ENCODE peak calls at places on chromosomes 7 and 10, in eight cellular contexts. U is MM.1S, L is HCT116, G is hepatocyte, Q is GM23338, A is neural progenitor cell, W is PC-3, J is SK-N-SH. D is an unnamed sample.

GRCh38 chr10:88991161-88991899 is 732 bp downstream of the FAS start:
- DNase-seq in U (peak; percentile 68), L (peak; percentile 35), G (peak; percentile 64), Q (peak; percentile 74), A (peak; percentile 82), W (peak; percentile 61), J (peak; percentile 74), D (peak; percentile 64)

GRCh38 chr10:129853236-129853946 is 110.7 kb downstream of the EBF3 start:
- DNase-seq in U (no peak), L (no peak), G (peak; percentile 64), Q (no peak), A (no peak), W (peak; percentile 19), J (peak; percentile 48), D (no peak)

GRCh38 chr7:136294977-136295376 is 317.8 kb upstream of the MTPN start:
- DNase-seq in U (peak; percentile 41), L (no peak), G (no peak), Q (peak; percentile 11), A (no peak), W (peak; percentile 20), J (no peak), D (peak; percentile 60)

GRCh38 chr10:13559124-13559700 is 27.6 kb upstream of the PRPF18 start:
- DNase-seq in U (no peak), L (no peak), G (no peak), Q (no peak), A (no peak), W (peak; percentile 47), J (no peak), D (no peak)

GRCh38 chr7:20407585-20408466 is 77.1 kb downstream of the ITGB8 start:
- DNase-seq in U (no peak), L (no peak), G (no peak), Q (no peak), A (peak; percentile 34), W (peak; percentile 84), J (no peak), D (no peak)

GRCh38 chr10:86630079-86630478 is 24.3 kb upstream of the OPN4 start:
- DNase-seq in U (no peak), L (no peak), G (no peak), Q (no peak), A (no peak), W (no peak), J (no peak), D (no peak)

GRCh38 chr7:97187067-97187466 is 69.6 kb downstream of the SDHAF3 start:
- DNase-seq in U (no peak), L (no peak), G (no peak), Q (no peak), A (no peak), W (peak; percentile 9), J (no peak), D (no peak)

GRCh38 chr10:34734918-34735317 is 80.2 kb downstream of the PARD3 start:
- DNase-seq in U (no peak), L (no peak), G (no peak), Q (no peak), A (no peak), W (no peak), J (no peak), D (no peak)

GRCh38 chr7:103951311-103951710 is 38.1 kb downstream of the RELN start:
- DNase-seq in U (no peak), L (no peak), G (no peak), Q (no peak), A (no peak), W (no peak), J (no peak), D (no peak)

GRCh38 chr10:93392111-93392510 is 90.0 kb downstream of the MYOF start:
- DNase-seq in U (no peak), L (no peak), G (no peak), Q (no peak), A (no peak), W (no peak), J (no peak), D (no peak)

GRCh38 chr10:75556320-75556719 is 124.9 kb downstream of the LRMDA start:
- DNase-seq in U (no peak), L (no peak), G (no peak), Q (no peak), A (no peak), W (peak; percentile 94), J (no peak), D (no peak)

GRCh38 chr7:97971120-97971989 is 18.6 kb downstream of the OCM2 start:
- DNase-seq in U (peak; percentile 33), L (no peak), G (peak; percentile 29), Q (peak; percentile 42), A (peak; percentile 14), W (peak; percentile 19), J (peak; percentile 55), D (peak; percentile 63)

GRCh38 chr7:116455009-116455408 is 44.5 kb upstream of the CAV2 start:
- DNase-seq in U (no peak), L (no peak), G (no peak), Q (no peak), A (no peak), W (peak; percentile 84), J (no peak), D (no peak)

GRCh38 chr7:132650498-132650897 is 74.2 kb upstream of the PLXNA4 start:
- DNase-seq in U (no peak), L (no peak), G (peak; percentile 21), Q (peak; percentile 52), A (no peak), W (peak; percentile 81), J (no peak), D (no peak)

GRCh38 chr7:76260171-76260703 is 42.2 kb upstream of the HSPB1 start:
- DNase-seq in U (no peak), L (peak; percentile 32), G (peak; percentile 62), Q (peak; percentile 96), A (peak; percentile 97), W (peak; percentile 39), J (peak; percentile 98), D (peak; percentile 56)

GRCh38 chr7:724298-724697 is 2.2 kb upstream of the DNAAF5 start:
- DNase-seq in U (no peak), L (no peak), G (peak; percentile 1), Q (no peak), A (no peak), W (no peak), J (no peak), D (no peak)

GRCh38 chr10:49550563-49550962 is 11.6 kb upstream of the ERCC6 start:
- DNase-seq in U (no peak), L (peak; percentile 46), G (no peak), Q (peak; percentile 17), A (no peak), W (peak; percentile 99), J (no peak), D (no peak)

GRCh38 chr10:100774876-100775275 is 29.5 kb downstream of the PAX2 start:
- DNase-seq in U (no peak), L (no peak), G (no peak), Q (no peak), A (no peak), W (no peak), J (no peak), D (no peak)

DNA sequence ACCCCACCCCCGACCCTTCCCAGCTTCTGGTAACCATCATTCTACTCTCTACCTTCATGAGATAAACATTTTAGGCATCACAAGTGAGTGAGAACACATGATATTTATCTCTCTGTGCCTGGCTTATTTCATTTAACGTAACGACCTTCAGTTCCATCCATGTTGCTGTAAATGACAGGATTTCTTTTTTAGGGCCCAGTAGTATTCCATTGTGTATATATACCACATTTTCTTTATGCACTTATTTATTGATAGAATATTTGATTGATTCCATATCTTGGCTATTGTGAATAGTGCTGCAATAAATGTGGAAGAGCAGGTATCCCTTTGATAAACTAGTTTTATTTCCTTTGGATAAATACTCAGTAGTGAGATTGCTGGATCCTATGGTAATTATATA is 112.7 kb downstream of the CREB5 start:
- DNase-seq in U (no peak), L (no peak), G (no peak), Q (no peak), A (no peak), W (no peak), J (no peak), D (no peak)
- TF ChIP-seq EZH2phosphoT487 in U (no peak), L (no peak), G (no peak), Q (no peak), A (no peak), W (no peak), J (no peak), D (no peak)

DNA sequence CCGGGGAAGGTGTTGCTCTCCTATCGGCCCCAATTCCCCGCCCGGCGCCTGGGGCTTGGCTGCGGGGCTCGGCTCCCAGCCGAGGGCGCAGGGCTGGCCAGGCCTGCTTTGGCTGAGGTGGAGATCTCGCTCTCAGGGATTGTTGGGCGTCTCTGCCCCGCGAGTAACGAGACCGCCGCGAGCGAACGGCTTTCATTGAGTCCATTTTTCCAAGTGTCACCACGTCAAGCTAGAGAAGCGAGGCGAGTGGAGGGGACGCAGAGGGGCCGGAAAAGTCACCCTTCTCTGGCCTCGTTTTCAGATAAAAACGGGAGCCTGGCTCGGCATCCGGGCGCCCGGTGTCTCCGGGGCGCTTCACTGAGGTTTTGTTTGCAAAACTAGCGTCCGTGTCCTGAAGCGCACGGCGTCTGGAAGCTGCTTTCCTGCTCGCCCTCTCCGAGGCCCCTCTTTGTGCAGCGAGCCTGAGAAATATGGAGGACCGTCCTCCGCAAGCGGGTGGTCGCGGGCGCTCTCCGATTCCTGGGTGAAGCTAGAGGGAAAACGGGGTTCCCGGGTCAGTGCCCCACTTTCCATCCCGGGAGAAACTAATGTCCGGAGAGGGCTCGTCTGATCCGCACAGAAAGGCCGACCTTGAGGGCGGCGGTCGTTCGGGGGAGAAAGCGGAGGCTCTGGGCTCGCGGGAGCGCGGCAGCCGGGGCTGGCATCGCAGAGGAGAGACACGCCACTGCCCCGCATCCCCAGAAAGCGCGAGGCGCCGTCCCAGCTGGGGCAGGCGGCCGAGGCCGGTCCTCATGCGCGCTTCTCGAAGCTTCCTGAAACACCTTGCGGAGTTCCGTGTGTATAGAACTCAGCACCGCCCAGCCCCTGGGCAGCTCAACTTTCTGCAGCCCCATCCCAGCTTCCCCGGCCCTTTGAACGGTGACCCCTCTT is 3.5 kb upstream of the EN2 start:
- DNase-seq in U (no peak), L (no peak), G (no peak), Q (peak; percentile 58), A (peak; percentile 55), W (no peak), J (peak; percentile 53), D (no peak)
- H3K4me3 ChIP-seq in U (no peak overlapping the region), L (no peak overlapping the region), G (no peak overlapping the region), Q (peak overlapping the region; percentile 40), A (no peak overlapping the region), W (no peak overlapping the region), J (no peak overlapping the region), D (no peak overlapping the region)

GRCh38 chr7:13115157-13115772 is 427.8 kb downstream of the ARL4A start:
- DNase-seq in U (no peak), L (no peak), G (peak; percentile 23), Q (peak; percentile 62), A (peak; percentile 79), W (no peak), J (no peak), D (no peak)

GRCh38 chr7:13115829-13116228 is 428.4 kb downstream of the ARL4A start:
- DNase-seq in U (no peak), L (no peak), G (no peak), Q (no peak), A (no peak), W (no peak), J (no peak), D (no peak)

GRCh38 chr7:13111230-13111629 is 423.8 kb downstream of the ARL4A start:
- DNase-seq in U (no peak), L (peak; percentile 16), G (no peak), Q (no peak), A (no peak), W (peak; percentile 63), J (no peak), D (no peak)

GRCh38 chr7:13117103-13117502 is 429.7 kb downstream of the ARL4A start:
- DNase-seq in U (no peak), L (peak; percentile 18), G (no peak), Q (peak; percentile 44), A (peak; percentile 16), W (peak; percentile 57), J (no peak), D (no peak)
- TF ChIP-seq CTCF in U (peak; percentile 25), L (peak; percentile 67), G (peak; percentile 45), Q (peak; percentile 70), A (peak; percentile 59), W (peak; percentile 85), J (peak; percentile 53), D (peak; percentile 21)

GRCh38 chr10:132061465-132062180 is 4.1 kb upstream of the JAKMIP3 start:
- DNase-seq in U (no peak), L (no peak), G (no peak), Q (no peak), A (no peak), W (no peak), J (no peak), D (no peak)
- TF ChIP-seq EZH2phosphoT487 in U (no peak), L (no peak), G (no peak), Q (no peak), A (no peak), W (no peak), J (no peak), D (no peak)